ENCODE peak calls at places on chromosome 12, in four cellular contexts. A, B, N and Q are unnamed samples.

GRCh38 chr12:50221228-50222008 is 54.2 kb upstream of the CERS5 start:
- DNase-seq in A (peak), B (peak), N (no peak), Q (no peak)

GRCh38 chr12:52380271-52380694 is 5.2 kb downstream of the KRT84 start:
- DNase-seq in A (peak), B (peak), N (no peak), Q (peak)

GRCh38 chr12:123250471-123251383 is 17.5 kb downstream of the MTRFR start:
- DNase-seq in A (peak), B (no peak), N (peak), Q (peak)

GRCh38 chr12:28173440-28173839 is 16.8 kb upstream of the CCDC91 start:
- DNase-seq in A (no peak), B (no peak), N (no peak), Q (no peak)

GRCh38 chr12:33486058-33486457 is 46.4 kb upstream of the SYT10 start:
- DNase-seq in A (no peak), B (no peak), N (peak), Q (no peak)

GRCh38 chr12:106487664-106488063 is 95.1 kb upstream of the RFX4 start:
- DNase-seq in A (no peak), B (no peak), N (no peak), Q (no peak)

GRCh38 chr12:124501827-124502226 is 65.6 kb downstream of the NCOR2 start:
- DNase-seq in A (no peak), B (no peak), N (no peak), Q (peak)

GRCh38 chr12:132533584-132533958 is 43.6 kb downstream of the FBRSL1 start:
- DNase-seq in A (no peak), B (no peak), N (no peak), Q (no peak)

GRCh38 chr12:124299628-124300388 is 4.9 kb downstream of the RFLNA start:
- DNase-seq in A (no peak), B (no peak), N (no peak), Q (no peak)

GRCh38 chr12:45914090-45914489 is 76.3 kb downstream of the SCAF11 start:
- DNase-seq in A (peak), B (peak), N (no peak), Q (no peak)

GRCh38 chr12:51200806-51201205 is 17.1 kb downstream of the POU6F1 start:
- DNase-seq in A (no peak), B (no peak), N (no peak), Q (no peak)

GRCh38 chr12:10718279-10718821 is 4.8 kb downstream of the YBX3 start:
- DNase-seq in A (no peak), B (no peak), N (no peak), Q (no peak)

GRCh38 chr12:95877622-95878021 is 18.9 kb downstream of the SNRPF start:
- DNase-seq in A (no peak), B (no peak), N (no peak), Q (no peak)

GRCh38 chr12:53623526-53623925 is 2.7 kb downstream of the ATF7 start:
- DNase-seq in A (no peak), B (peak), N (no peak), Q (peak)

GRCh38 chr12:11749943-11750690 is 100.6 kb downstream of the ETV6 start:
- DNase-seq in A (no peak), B (no peak), N (no peak), Q (no peak)

GRCh38 chr12:21416611-21417121 is 20.8 kb upstream of the PYROXD1 start:
- DNase-seq in A (no peak), B (peak), N (no peak), Q (no peak)

GRCh38 chr12:85923767-85924331 is 49.8 kb downstream of the NTS start:
- DNase-seq in A (peak), B (peak), N (peak), Q (no peak)

GRCh38 chr12:47808574-47809380 is 10.9 kb downstream of the HDAC7 start:
- DNase-seq in A (no peak), B (peak), N (no peak), Q (no peak)

GRCh38 chr12:2800046-2800570 is 5.3 kb downstream of the FKBP4 start:
- DNase-seq in A (peak), B (no peak), N (no peak), Q (no peak)

GRCh38 chr12:88235183-88235833 is 93.2 kb downstream of the TMTC3 start:
- DNase-seq in A (no peak), B (no peak), N (no peak), Q (no peak)

GRCh38 chr12:131833896-131834641 is 5.9 kb downstream of the MMP17 start:
- DNase-seq in A (peak), B (no peak), N (peak), Q (no peak)

GRCh38 chr12:31216479-31216878 is 109.5 kb downstream of the SINHCAF start:
- DNase-seq in A (no peak), B (no peak), N (no peak), Q (no peak)

GRCh38 chr12:28851781-28852180 is 297.3 kb upstream of the FAR2 start:
- DNase-seq in A (no peak), B (no peak), N (no peak), Q (no peak)

GRCh38 chr12:124995200-124995961 is 1.9 kb downstream of the BRI3BP start:
- DNase-seq in A (no peak), B (no peak), N (no peak), Q (peak)

GRCh38 chr12:52202361-52203078 is 10.7 kb upstream of the KRT80 start:
- DNase-seq in A (no peak), B (peak), N (no peak), Q (no peak)

GRCh38 chr12:105083041-105083440 is 1.2 kb downstream of the ALDH1L2 start:
- DNase-seq in A (no peak), B (no peak), N (no peak), Q (no peak)

GRCh38 chr12:126492181-126492580 is 1426.9 kb downstream of the AACS start:
- DNase-seq in A (no peak), B (no peak), N (no peak), Q (no peak)

GRCh38 chr12:50033317-50033679 is 8.0 kb upstream of the RACGAP1 start:
- DNase-seq in A (no peak), B (no peak), N (no peak), Q (no peak)

GRCh38 chr12:43551271-43551970 is 582 bp downstream of the ADAMTS20 start:
- DNase-seq in A (no peak), B (peak), N (no peak), Q (no peak)

GRCh38 chr12:132600048-132601032 is 10.0 kb downstream of the LRCOL1 start:
- DNase-seq in A (peak), B (peak), N (no peak), Q (peak)

GRCh38 chr12:2083561-2083960 is 30.8 kb downstream of the CACNA1C start:
- DNase-seq in A (no peak), B (no peak), N (peak), Q (no peak)

GRCh38 chr12:121968880-121969279 is 50.5 kb downstream of the CFAP251 start:
- DNase-seq in A (no peak), B (no peak), N (no peak), Q (no peak)

GRCh38 chr12:124543052-124543590 is 24.3 kb downstream of the NCOR2 start:
- DNase-seq in A (no peak), B (no peak), N (peak), Q (no peak)

GRCh38 chr12:10986812-10987211 is at the start of gene TAS2R50:
- DNase-seq in A (no peak), B (no peak), N (no peak), Q (no peak)

GRCh38 chr12:125185740-125186470 is 120.7 kb downstream of the AACS start:
- DNase-seq in A (peak), B (peak), N (peak), Q (peak)